ENCODE peak calls at places on chromosomes 11 and 22, in ten cellular contexts. J is AG10803, F is fibroblast of pulmonary artery, Z is body of pancreas, B is astrocyte of the spinal cord, T is GM06990, I is HCT116, G is uterus, U is BE2C, C is esophagus squamous epithelium. P is an unnamed sample.

GRCh38 chr11:114562166-114562916 is 2.7 kb upstream of the NXPE1 start:
- DNase-seq in G (no peak), I (no peak), Z (no peak), B (peak; percentile 22), J (peak; percentile 9), T (no peak), U (no peak), C (no peak), F (peak; percentile 58), P (no peak)

GRCh38 chr11:7442588-7443215 is 42.6 kb upstream of the OLFML1 start:
- DNase-seq in G (peak; percentile 61), F (peak; percentile 56), B (peak; percentile 15), I (peak; percentile 38), J (peak; percentile 49), Z (peak; percentile 72), T (peak; percentile 24), C (no peak), U (peak; percentile 64), P (peak; percentile 76)

GRCh38 chr22:44139773-44140172 is 41.0 kb upstream of the PARVG start:
- DNase-seq in C (no peak), F (no peak), I (no peak), G (no peak), T (no peak), Z (no peak), J (no peak), B (no peak), U (no peak), P (no peak)

GRCh38 chr22:31044262-31044861 is 36.8 kb upstream of the SMTN start:
- DNase-seq in J (peak; percentile 47), Z (peak; percentile 39), G (peak; percentile 89), C (no peak), U (no peak), I (no peak), B (no peak), F (peak; percentile 84), T (no peak), P (no peak)

GRCh38 chr11:45457649-45458048 is 171.5 kb upstream of the SYT13 start:
- DNase-seq in C (no peak), Z (no peak), B (peak; percentile 74), J (peak; percentile 90), U (no peak), G (no peak), I (no peak), F (peak; percentile 95), T (no peak), P (no peak)

GRCh38 chr22:32286290-32286840 is 31.2 kb upstream of the SLC5A4 start:
- DNase-seq in J (no peak), G (no peak), T (no peak), Z (no peak), I (no peak), U (no peak), C (no peak), B (no peak), F (no peak), P (no peak)

GRCh38 chr22:22397875-22398524 is 110.5 kb downstream of the ZNF280B start:
- DNase-seq in Z (no peak), U (no peak), F (no peak), I (no peak), T (no peak), J (no peak), C (no peak), B (no peak), G (no peak), P (no peak)

GRCh38 chr11:120021978-120022377 is 115.9 kb downstream of the TRIM29 start:
- DNase-seq in U (no peak), B (no peak), G (no peak), Z (no peak), F (no peak), T (no peak), I (no peak), C (no peak), J (no peak), P (no peak)

GRCh38 chr11:44938066-44938691 is 12.5 kb downstream of the TP53I11 start:
- DNase-seq in B (no peak), C (no peak), U (peak; percentile 24), Z (no peak), F (no peak), G (no peak), I (no peak), J (no peak), T (no peak), P (no peak)

GRCh38 chr11:33214187-33214586 is 43.0 kb upstream of the HIPK3 start:
- DNase-seq in C (no peak), G (no peak), F (peak; percentile 31), T (no peak), Z (no peak), B (peak; percentile 14), I (no peak), J (peak; percentile 28), U (no peak), P (no peak)

GRCh38 chr11:126280595-126280994 is 2.3 kb upstream of the TIRAP start:
- DNase-seq in Z (no peak), C (no peak), I (no peak), G (no peak), U (no peak), J (no peak), B (no peak), T (no peak), F (no peak), P (no peak)

DNA sequence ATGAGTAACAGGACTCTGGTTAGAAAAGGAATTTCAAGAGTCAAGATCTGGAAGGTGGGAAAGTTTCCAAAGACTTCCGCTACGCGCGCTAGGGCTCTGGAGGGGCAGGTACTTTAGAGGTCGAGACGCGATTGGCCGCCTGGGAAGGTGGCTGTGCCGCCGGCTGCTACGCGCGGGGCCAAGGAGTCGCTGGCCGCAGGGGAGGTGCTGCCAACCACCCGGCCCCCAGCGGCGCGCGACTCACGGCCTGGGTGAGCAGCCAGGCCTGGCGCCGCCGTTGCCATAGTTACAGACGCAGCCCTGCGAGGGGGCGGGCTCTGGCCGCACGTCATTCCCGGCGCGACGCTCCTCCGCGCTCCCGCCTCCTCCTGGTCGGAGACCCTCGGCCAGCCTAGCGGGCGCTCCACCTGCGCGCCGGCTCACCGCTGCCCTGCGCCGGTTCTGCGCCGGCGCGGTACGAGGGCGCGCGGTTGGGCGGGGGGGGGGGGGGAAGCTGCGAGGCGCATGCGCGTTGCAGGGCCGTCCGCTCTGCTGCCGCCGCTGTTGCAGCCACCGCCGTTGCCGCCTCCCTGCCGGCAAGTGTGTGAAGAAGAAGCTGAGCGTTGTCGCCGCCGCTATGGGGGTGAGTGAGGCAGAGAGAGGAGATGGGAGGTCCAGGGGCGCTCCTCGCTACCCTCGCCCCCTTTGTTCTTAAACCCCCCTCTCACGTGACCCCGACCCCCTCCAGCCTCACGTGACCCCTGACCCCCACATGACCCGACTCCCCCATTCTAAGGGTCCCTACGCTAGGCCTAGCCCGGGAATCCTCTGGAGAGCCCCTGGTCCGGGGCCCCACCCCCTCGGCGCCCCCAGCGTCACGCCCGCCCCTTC is at the start of gene NAA40:
- DNase-seq in I (peak; percentile 96), C (peak; percentile 72), B (peak; percentile 96), T (peak; percentile 99), U (peak; percentile 94), F (peak; percentile 95), J (peak; percentile 91), Z (peak; percentile 97), G (peak; percentile 86), P (peak; percentile 100)
- TF ChIP-seq CTCF in I (no peak), C (peak; percentile 11), B (no peak), T (no peak), U (no peak), F (no peak), J (no peak), Z (no peak), G (peak; percentile 6), P (no peak)

GRCh38 chr11:68749061-68749491 is 2.2 kb downstream of the TESMIN start:
- DNase-seq in T (no peak), I (no peak), U (no peak), F (no peak), C (no peak), J (no peak), Z (no peak), G (no peak), B (peak; percentile 27), P (no peak)

GRCh38 chr11:68749501-68750196 is 1.7 kb downstream of the TESMIN start:
- DNase-seq in I (no peak), F (peak; percentile 20), Z (no peak), T (no peak), B (peak; percentile 32), C (no peak), U (no peak), J (no peak), G (no peak), P (no peak)

GRCh38 chr11:68750197-68750987 is 928 bp downstream of the TESMIN start:
- DNase-seq in C (no peak), Z (no peak), F (no peak), J (no peak), I (no peak), T (peak; percentile 29), G (no peak), U (no peak), B (no peak), P (no peak)

GRCh38 chr11:68751331-68751856 is at the start of gene TESMIN:
- DNase-seq in U (peak; percentile 97), F (peak; percentile 74), T (peak; percentile 79), G (peak; percentile 77), B (peak; percentile 62), J (peak; percentile 48), Z (peak; percentile 95), I (peak; percentile 64), C (peak; percentile 35), P (peak; percentile 88)

DNA sequence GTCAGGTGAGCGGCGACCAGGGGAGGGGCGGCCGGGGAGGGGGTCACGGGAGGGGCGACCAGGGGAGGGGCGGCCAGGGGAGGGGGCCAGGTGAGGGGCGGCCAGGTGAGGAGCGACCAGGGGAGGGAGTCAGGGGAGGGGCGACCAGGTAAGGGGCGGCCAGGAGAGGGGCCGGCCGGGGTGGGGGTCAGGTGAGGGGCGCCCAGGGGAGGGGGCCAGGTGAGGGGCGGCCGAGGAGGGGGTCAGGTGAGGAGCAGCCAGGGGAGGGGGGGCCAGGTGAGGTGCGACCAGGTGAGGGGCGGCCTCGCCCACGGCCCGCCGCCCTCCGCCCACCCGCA is 363 bp downstream of the TESMIN start:
- DNase-seq in J (no peak), G (no peak), F (no peak), T (no peak), U (no peak), B (no peak), I (no peak), Z (no peak), C (no peak), P (no peak)
- H3K4me3 ChIP-seq in J (no peak overlapping the region), G (peak overlapping the region; percentile 7), F (peak overlapping the region; percentile 29), T (no peak overlapping the region), U (peak overlapping the region; percentile 39), B (peak overlapping the region; percentile 8), I (peak overlapping the region; percentile 37), Z (no peak overlapping the region), C (peak overlapping the region; percentile 56), P (no peak overlapping the region)

DNA sequence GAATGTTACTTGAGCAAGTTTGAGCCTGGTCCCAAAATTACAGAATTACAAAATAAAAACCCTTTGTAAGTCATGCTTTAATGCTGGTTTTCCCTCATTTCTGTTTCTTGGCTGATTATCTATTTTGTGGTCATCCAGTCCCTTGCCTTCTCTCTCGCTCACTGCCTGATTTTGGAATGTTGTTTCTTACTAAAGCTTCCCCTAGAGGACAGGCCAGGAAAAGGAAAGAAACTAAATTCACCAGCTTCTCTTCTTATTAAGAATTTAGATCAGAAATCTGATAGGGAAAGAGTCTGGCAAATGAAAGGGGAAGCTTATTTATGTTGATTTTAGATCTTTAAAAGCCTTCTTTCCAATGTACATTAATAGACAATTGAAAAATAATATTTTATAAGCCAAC is 16.6 kb upstream of the BDNF start:
- DNase-seq in T (no peak), G (no peak), J (peak; percentile 87), B (peak; percentile 62), Z (no peak), I (no peak), U (no peak), F (peak; percentile 25), C (no peak), P (no peak)
- TF ChIP-seq CTCF in T (no peak), G (no peak), J (peak; percentile 77), B (peak; percentile 41), Z (peak; percentile 4), I (peak; percentile 19), U (no peak), F (no peak), C (no peak), P (no peak)

GRCh38 chr11:1559103-1559951 is 12.7 kb downstream of the DUSP8 start:
- DNase-seq in U (peak; percentile 60), C (no peak), I (no peak), G (peak; percentile 89), B (peak; percentile 44), T (no peak), F (peak; percentile 80), Z (peak; percentile 99), J (peak; percentile 90), P (no peak)
- H3K4me3 ChIP-seq in U (no peak overlapping the region), C (no peak overlapping the region), I (no peak overlapping the region), G (no peak overlapping the region), B (no peak overlapping the region), T (no peak overlapping the region), F (no peak overlapping the region), Z (no peak overlapping the region), J (no peak overlapping the region), P (no peak overlapping the region)